ENCODE peak calls at places on chromosomes 4 and X, in ten cellular contexts. One of them, this sample, is unnamed.

GRCh38 chrX:17414839-17415238 is 39.8 kb downstream of the NHS start:
- DNase-seq in NCI-H1694 treated with DMSO at 0.1 percent for 48 hours: no peak
- DNase-seq in aorta: peak
- DNase-seq in lung: no peak
- DNase-seq in stimulated activated CD4-positive, alpha-beta T cell treated with anti-CD3 and anti-CD28 coated beads, Interleukin-12 subunit alpha, Interleukin-12 subunit beta, amount 100 ng/mL, for 4 hours: no peak
- DNase-seq in CD4-positive, alpha-beta T cell: no peak
- DNase-seq in upper lobe of right lung: no peak
- DNase-seq in NCI-H345: no peak
- DNase-seq in psoas muscle: no peak
- DNase-seq in HT-29: peak
- DNase-seq in this sample: no peak

GRCh38 chr4:56741595-56741994 is 60.5 kb upstream of the HOPX start:
- DNase-seq in HT-29: no peak
- DNase-seq in NCI-H1694 treated with DMSO at 0.1 percent for 48 hours: no peak
- DNase-seq in lung: no peak
- DNase-seq in aorta: no peak
- DNase-seq in stimulated activated CD4-positive, alpha-beta T cell treated with anti-CD3 and anti-CD28 coated beads, Interleukin-12 subunit alpha, Interleukin-12 subunit beta, amount 100 ng/mL, for 4 hours: no peak
- DNase-seq in CD4-positive, alpha-beta T cell: no peak
- DNase-seq in psoas muscle: no peak
- DNase-seq in upper lobe of right lung: no peak
- DNase-seq in NCI-H345: no peak
- DNase-seq in this sample: no peak

GRCh38 chr4:107243141-107243779 is 207.1 kb upstream of the DKK2 start:
- DNase-seq in HT-29: no peak
- DNase-seq in upper lobe of right lung: no peak
- DNase-seq in stimulated activated CD4-positive, alpha-beta T cell treated with anti-CD3 and anti-CD28 coated beads, Interleukin-12 subunit alpha, Interleukin-12 subunit beta, amount 100 ng/mL, for 4 hours: no peak
- DNase-seq in NCI-H1694 treated with DMSO at 0.1 percent for 48 hours: no peak
- DNase-seq in lung: no peak
- DNase-seq in psoas muscle: no peak
- DNase-seq in NCI-H345: no peak
- DNase-seq in aorta: no peak
- DNase-seq in CD4-positive, alpha-beta T cell: no peak
- DNase-seq in this sample: no peak

GRCh38 chr4:41140410-41140809 is 73.9 kb downstream of the APBB2 start:
- DNase-seq in stimulated activated CD4-positive, alpha-beta T cell treated with anti-CD3 and anti-CD28 coated beads, Interleukin-12 subunit alpha, Interleukin-12 subunit beta, amount 100 ng/mL, for 4 hours: no peak
- DNase-seq in CD4-positive, alpha-beta T cell: no peak
- DNase-seq in HT-29: no peak
- DNase-seq in aorta: no peak
- DNase-seq in NCI-H1694 treated with DMSO at 0.1 percent for 48 hours: no peak
- DNase-seq in lung: no peak
- DNase-seq in NCI-H345: no peak
- DNase-seq in psoas muscle: no peak
- DNase-seq in upper lobe of right lung: no peak
- DNase-seq in this sample: no peak

GRCh38 chrX:9530848-9531274 is 66.0 kb downstream of the TBL1X start:
- DNase-seq in NCI-H1694 treated with DMSO at 0.1 percent for 48 hours: peak
- DNase-seq in NCI-H345: peak
- DNase-seq in HT-29: no peak
- DNase-seq in CD4-positive, alpha-beta T cell: peak
- DNase-seq in aorta: peak
- DNase-seq in stimulated activated CD4-positive, alpha-beta T cell treated with anti-CD3 and anti-CD28 coated beads, Interleukin-12 subunit alpha, Interleukin-12 subunit beta, amount 100 ng/mL, for 4 hours: peak
- DNase-seq in lung: peak
- DNase-seq in psoas muscle: peak
- DNase-seq in upper lobe of right lung: peak
- DNase-seq in this sample: peak

GRCh38 chrX:3026074-3026588 is 15.1 kb upstream of the ARSF start:
- DNase-seq in psoas muscle: no peak
- DNase-seq in aorta: no peak
- DNase-seq in HT-29: peak
- DNase-seq in stimulated activated CD4-positive, alpha-beta T cell treated with anti-CD3 and anti-CD28 coated beads, Interleukin-12 subunit alpha, Interleukin-12 subunit beta, amount 100 ng/mL, for 4 hours: no peak
- DNase-seq in upper lobe of right lung: no peak
- DNase-seq in NCI-H1694 treated with DMSO at 0.1 percent for 48 hours: no peak
- DNase-seq in NCI-H345: no peak
- DNase-seq in CD4-positive, alpha-beta T cell: no peak
- DNase-seq in lung: no peak
- DNase-seq in this sample: peak

GRCh38 chr4:66193487-66193886 is 523.2 kb upstream of the EPHA5 start:
- DNase-seq in aorta: no peak
- DNase-seq in stimulated activated CD4-positive, alpha-beta T cell treated with anti-CD3 and anti-CD28 coated beads, Interleukin-12 subunit alpha, Interleukin-12 subunit beta, amount 100 ng/mL, for 4 hours: no peak
- DNase-seq in NCI-H345: no peak
- DNase-seq in CD4-positive, alpha-beta T cell: no peak
- DNase-seq in upper lobe of right lung: no peak
- DNase-seq in lung: no peak
- DNase-seq in HT-29: no peak
- DNase-seq in psoas muscle: no peak
- DNase-seq in NCI-H1694 treated with DMSO at 0.1 percent for 48 hours: no peak
- DNase-seq in this sample: no peak

GRCh38 chr4:123257563-123257962 is 139.0 kb upstream of the SPRY1 start:
- DNase-seq in lung: no peak
- DNase-seq in NCI-H1694 treated with DMSO at 0.1 percent for 48 hours: no peak
- DNase-seq in upper lobe of right lung: no peak
- DNase-seq in aorta: no peak
- DNase-seq in HT-29: no peak
- DNase-seq in psoas muscle: no peak
- DNase-seq in CD4-positive, alpha-beta T cell: no peak
- DNase-seq in NCI-H345: no peak
- DNase-seq in stimulated activated CD4-positive, alpha-beta T cell treated with anti-CD3 and anti-CD28 coated beads, Interleukin-12 subunit alpha, Interleukin-12 subunit beta, amount 100 ng/mL, for 4 hours: no peak
- DNase-seq in this sample: no peak

GRCh38 chr4:37662861-37663390 is 23.2 kb downstream of the RELL1 start:
- DNase-seq in NCI-H345: no peak
- DNase-seq in NCI-H1694 treated with DMSO at 0.1 percent for 48 hours: no peak
- DNase-seq in aorta: no peak
- DNase-seq in upper lobe of right lung: no peak
- DNase-seq in HT-29: no peak
- DNase-seq in stimulated activated CD4-positive, alpha-beta T cell treated with anti-CD3 and anti-CD28 coated beads, Interleukin-12 subunit alpha, Interleukin-12 subunit beta, amount 100 ng/mL, for 4 hours: no peak
- DNase-seq in psoas muscle: no peak
- DNase-seq in lung: no peak
- DNase-seq in CD4-positive, alpha-beta T cell: no peak
- DNase-seq in this sample: no peak

GRCh38 chr4:2400841-2401609 is 17.4 kb downstream of the ZFYVE28 start:
- DNase-seq in stimulated activated CD4-positive, alpha-beta T cell treated with anti-CD3 and anti-CD28 coated beads, Interleukin-12 subunit alpha, Interleukin-12 subunit beta, amount 100 ng/mL, for 4 hours: no peak
- DNase-seq in aorta: no peak
- DNase-seq in upper lobe of right lung: no peak
- DNase-seq in lung: no peak
- DNase-seq in CD4-positive, alpha-beta T cell: no peak
- DNase-seq in HT-29: no peak
- DNase-seq in psoas muscle: peak
- DNase-seq in NCI-H1694 treated with DMSO at 0.1 percent for 48 hours: no peak
- DNase-seq in NCI-H345: no peak
- DNase-seq in this sample: peak

GRCh38 chrX:110786486-110786885 is 9.1 kb downstream of the CHRDL1 start:
- DNase-seq in aorta: no peak
- DNase-seq in stimulated activated CD4-positive, alpha-beta T cell treated with anti-CD3 and anti-CD28 coated beads, Interleukin-12 subunit alpha, Interleukin-12 subunit beta, amount 100 ng/mL, for 4 hours: no peak
- DNase-seq in NCI-H345: no peak
- DNase-seq in NCI-H1694 treated with DMSO at 0.1 percent for 48 hours: no peak
- DNase-seq in HT-29: no peak
- DNase-seq in lung: no peak
- DNase-seq in CD4-positive, alpha-beta T cell: no peak
- DNase-seq in psoas muscle: no peak
- DNase-seq in upper lobe of right lung: no peak
- DNase-seq in this sample: no peak

GRCh38 chr4:3486556-3487270 is 23.6 kb downstream of the DOK7 start:
- DNase-seq in HT-29: no peak
- DNase-seq in upper lobe of right lung: no peak
- DNase-seq in NCI-H1694 treated with DMSO at 0.1 percent for 48 hours: no peak
- DNase-seq in stimulated activated CD4-positive, alpha-beta T cell treated with anti-CD3 and anti-CD28 coated beads, Interleukin-12 subunit alpha, Interleukin-12 subunit beta, amount 100 ng/mL, for 4 hours: no peak
- DNase-seq in psoas muscle: no peak
- DNase-seq in aorta: no peak
- DNase-seq in NCI-H345: peak
- DNase-seq in lung: no peak
- DNase-seq in CD4-positive, alpha-beta T cell: no peak
- DNase-seq in this sample: no peak

GRCh38 chrX:45847966-45848365 is 647.3 kb upstream of the DIPK2B start:
- DNase-seq in HT-29: no peak
- DNase-seq in CD4-positive, alpha-beta T cell: no peak
- DNase-seq in aorta: no peak
- DNase-seq in NCI-H345: no peak
- DNase-seq in stimulated activated CD4-positive, alpha-beta T cell treated with anti-CD3 and anti-CD28 coated beads, Interleukin-12 subunit alpha, Interleukin-12 subunit beta, amount 100 ng/mL, for 4 hours: no peak
- DNase-seq in upper lobe of right lung: no peak
- DNase-seq in lung: no peak
- DNase-seq in psoas muscle: no peak
- DNase-seq in NCI-H1694 treated with DMSO at 0.1 percent for 48 hours: no peak
- DNase-seq in this sample: no peak

GRCh38 chrX:17459596-17459995 is 84.6 kb downstream of the NHS start:
- DNase-seq in lung: no peak
- DNase-seq in NCI-H1694 treated with DMSO at 0.1 percent for 48 hours: peak
- DNase-seq in HT-29: no peak
- DNase-seq in aorta: no peak
- DNase-seq in psoas muscle: no peak
- DNase-seq in NCI-H345: no peak
- DNase-seq in upper lobe of right lung: no peak
- DNase-seq in CD4-positive, alpha-beta T cell: no peak
- DNase-seq in stimulated activated CD4-positive, alpha-beta T cell treated with anti-CD3 and anti-CD28 coated beads, Interleukin-12 subunit alpha, Interleukin-12 subunit beta, amount 100 ng/mL, for 4 hours: no peak
- DNase-seq in this sample: no peak

GRCh38 chr4:174681723-174682300 is 147.2 kb downstream of the GLRA3 start:
- DNase-seq in aorta: no peak
- DNase-seq in NCI-H1694 treated with DMSO at 0.1 percent for 48 hours: no peak
- DNase-seq in CD4-positive, alpha-beta T cell: no peak
- DNase-seq in NCI-H345: no peak
- DNase-seq in stimulated activated CD4-positive, alpha-beta T cell treated with anti-CD3 and anti-CD28 coated beads, Interleukin-12 subunit alpha, Interleukin-12 subunit beta, amount 100 ng/mL, for 4 hours: no peak
- DNase-seq in psoas muscle: no peak
- DNase-seq in upper lobe of right lung: no peak
- DNase-seq in HT-29: no peak
- DNase-seq in lung: no peak
- DNase-seq in this sample: no peak

GRCh38 chr4:109989044-109989443 is 76.4 kb downstream of the EGF start:
- DNase-seq in psoas muscle: no peak
- DNase-seq in CD4-positive, alpha-beta T cell: no peak
- DNase-seq in aorta: no peak
- DNase-seq in HT-29: no peak
- DNase-seq in lung: no peak
- DNase-seq in upper lobe of right lung: no peak
- DNase-seq in stimulated activated CD4-positive, alpha-beta T cell treated with anti-CD3 and anti-CD28 coated beads, Interleukin-12 subunit alpha, Interleukin-12 subunit beta, amount 100 ng/mL, for 4 hours: no peak
- DNase-seq in NCI-H345: peak
- DNase-seq in NCI-H1694 treated with DMSO at 0.1 percent for 48 hours: no peak
- DNase-seq in this sample: no peak

GRCh38 chrX:71616672-71617529 is 1.4 kb downstream of the CXCR3 start:
- DNase-seq in stimulated activated CD4-positive, alpha-beta T cell treated with anti-CD3 and anti-CD28 coated beads, Interleukin-12 subunit alpha, Interleukin-12 subunit beta, amount 100 ng/mL, for 4 hours: no peak
- DNase-seq in upper lobe of right lung: no peak
- DNase-seq in NCI-H345: no peak
- DNase-seq in CD4-positive, alpha-beta T cell: no peak
- DNase-seq in HT-29: peak
- DNase-seq in lung: no peak
- DNase-seq in psoas muscle: no peak
- DNase-seq in NCI-H1694 treated with DMSO at 0.1 percent for 48 hours: no peak
- DNase-seq in aorta: no peak
- DNase-seq in this sample: peak

GRCh38 chr4:76854858-76855257 is 43.1 kb downstream of the SOWAHB start:
- DNase-seq in HT-29: no peak
- DNase-seq in NCI-H345: no peak
- DNase-seq in lung: no peak
- DNase-seq in stimulated activated CD4-positive, alpha-beta T cell treated with anti-CD3 and anti-CD28 coated beads, Interleukin-12 subunit alpha, Interleukin-12 subunit beta, amount 100 ng/mL, for 4 hours: no peak
- DNase-seq in CD4-positive, alpha-beta T cell: no peak
- DNase-seq in upper lobe of right lung: no peak
- DNase-seq in NCI-H1694 treated with DMSO at 0.1 percent for 48 hours: no peak
- DNase-seq in aorta: no peak
- DNase-seq in psoas muscle: no peak
- DNase-seq in this sample: no peak

GRCh38 chrX:11465648-11466411 is 172.6 kb downstream of the AMELX start:
- DNase-seq in HT-29: no peak
- DNase-seq in NCI-H345: no peak
- DNase-seq in aorta: no peak
- DNase-seq in NCI-H1694 treated with DMSO at 0.1 percent for 48 hours: no peak
- DNase-seq in psoas muscle: no peak
- DNase-seq in lung: no peak
- DNase-seq in stimulated activated CD4-positive, alpha-beta T cell treated with anti-CD3 and anti-CD28 coated beads, Interleukin-12 subunit alpha, Interleukin-12 subunit beta, amount 100 ng/mL, for 4 hours: no peak
- DNase-seq in CD4-positive, alpha-beta T cell: no peak
- DNase-seq in upper lobe of right lung: no peak
- DNase-seq in this sample: no peak

GRCh38 chrX:83588409-83588808 is 80.3 kb downstream of the POU3F4 start:
- DNase-seq in NCI-H1694 treated with DMSO at 0.1 percent for 48 hours: no peak
- DNase-seq in stimulated activated CD4-positive, alpha-beta T cell treated with anti-CD3 and anti-CD28 coated beads, Interleukin-12 subunit alpha, Interleukin-12 subunit beta, amount 100 ng/mL, for 4 hours: no peak
- DNase-seq in lung: no peak
- DNase-seq in upper lobe of right lung: no peak
- DNase-seq in HT-29: no peak
- DNase-seq in aorta: peak
- DNase-seq in psoas muscle: no peak
- DNase-seq in CD4-positive, alpha-beta T cell: no peak
- DNase-seq in NCI-H345: no peak
- DNase-seq in this sample: no peak

GRCh38 chr4:105246712-105247111 is 100.0 kb downstream of the TET2 start:
- DNase-seq in lung: no peak
- DNase-seq in upper lobe of right lung: no peak
- DNase-seq in aorta: no peak
- DNase-seq in CD4-positive, alpha-beta T cell: no peak
- DNase-seq in HT-29: no peak
- DNase-seq in NCI-H1694 treated with DMSO at 0.1 percent for 48 hours: no peak
- DNase-seq in psoas muscle: no peak
- DNase-seq in NCI-H345: no peak
- DNase-seq in stimulated activated CD4-positive, alpha-beta T cell treated with anti-CD3 and anti-CD28 coated beads, Interleukin-12 subunit alpha, Interleukin-12 subunit beta, amount 100 ng/mL, for 4 hours: no peak
- DNase-seq in this sample: no peak

GRCh38 chrX:69020316-69020715 is 144.9 kb downstream of the PJA1 start:
- DNase-seq in CD4-positive, alpha-beta T cell: no peak
- DNase-seq in HT-29: no peak
- DNase-seq in upper lobe of right lung: no peak
- DNase-seq in aorta: no peak
- DNase-seq in psoas muscle: no peak
- DNase-seq in NCI-H345: no peak
- DNase-seq in NCI-H1694 treated with DMSO at 0.1 percent for 48 hours: no peak
- DNase-seq in lung: no peak
- DNase-seq in stimulated activated CD4-positive, alpha-beta T cell treated with anti-CD3 and anti-CD28 coated beads, Interleukin-12 subunit alpha, Interleukin-12 subunit beta, amount 100 ng/mL, for 4 hours: no peak
- DNase-seq in this sample: no peak

GRCh38 chr4:176592976-176593375 is 199.7 kb downstream of the VEGFC start:
- DNase-seq in stimulated activated CD4-positive, alpha-beta T cell treated with anti-CD3 and anti-CD28 coated beads, Interleukin-12 subunit alpha, Interleukin-12 subunit beta, amount 100 ng/mL, for 4 hours: no peak
- DNase-seq in upper lobe of right lung: no peak
- DNase-seq in NCI-H345: no peak
- DNase-seq in HT-29: no peak
- DNase-seq in NCI-H1694 treated with DMSO at 0.1 percent for 48 hours: no peak
- DNase-seq in psoas muscle: no peak
- DNase-seq in lung: no peak
- DNase-seq in aorta: no peak
- DNase-seq in CD4-positive, alpha-beta T cell: no peak
- DNase-seq in this sample: no peak

GRCh38 chr4:156596026-156596425 is 375.6 kb downstream of the PDGFC start:
- DNase-seq in NCI-H1694 treated with DMSO at 0.1 percent for 48 hours: no peak
- DNase-seq in stimulated activated CD4-positive, alpha-beta T cell treated with anti-CD3 and anti-CD28 coated beads, Interleukin-12 subunit alpha, Interleukin-12 subunit beta, amount 100 ng/mL, for 4 hours: no peak
- DNase-seq in aorta: no peak
- DNase-seq in HT-29: no peak
- DNase-seq in NCI-H345: no peak
- DNase-seq in psoas muscle: no peak
- DNase-seq in lung: no peak
- DNase-seq in upper lobe of right lung: no peak
- DNase-seq in CD4-positive, alpha-beta T cell: no peak
- DNase-seq in this sample: no peak

GRCh38 chr4:70158576-70158975 is 4.5 kb downstream of the PRR27 start:
- DNase-seq in lung: no peak
- DNase-seq in upper lobe of right lung: peak
- DNase-seq in HT-29: no peak
- DNase-seq in CD4-positive, alpha-beta T cell: no peak
- DNase-seq in NCI-H1694 treated with DMSO at 0.1 percent for 48 hours: no peak
- DNase-seq in stimulated activated CD4-positive, alpha-beta T cell treated with anti-CD3 and anti-CD28 coated beads, Interleukin-12 subunit alpha, Interleukin-12 subunit beta, amount 100 ng/mL, for 4 hours: no peak
- DNase-seq in aorta: no peak
- DNase-seq in psoas muscle: no peak
- DNase-seq in NCI-H345: peak
- DNase-seq in this sample: peak

This sample was measured in mucosa of gallbladder.